ENCODE peak calls at places on chromosomes 1 and 21, in ten cellular contexts. P, L, U, D, N, B, Z, R, Y and X are unnamed samples.

GRCh38 chr1:19210772-19211549 is 895 bp upstream of the UBR4 start:
- DNase-seq in D (no peak), Y (no peak), L (no peak), N (no peak), Z (no peak), U (no peak), B (no peak), R (peak), P (no peak), X (no peak)

GRCh38 chr21:39187141-39187540 is 3.9 kb upstream of the PSMG1 start:
- DNase-seq in L (no peak), B (no peak), Y (no peak), P (no peak), Z (no peak), D (no peak), R (no peak), N (no peak), U (no peak), X (no peak)

GRCh38 chr1:43241352-43241953 is 28.3 kb upstream of the TMEM125 start:
- DNase-seq in B (no peak), R (no peak), P (no peak), Y (no peak), Z (no peak), N (no peak), U (no peak), L (no peak), D (no peak), X (no peak)

GRCh38 chr21:15543473-15543872 is 186.3 kb upstream of the USP25 start:
- DNase-seq in Z (no peak), R (no peak), Y (no peak), D (no peak), B (no peak), N (no peak), L (no peak), U (no peak), P (no peak), X (no peak)

GRCh38 chr21:29867796-29868195 is 72.0 kb downstream of the GRIK1 start:
- DNase-seq in D (no peak), N (no peak), Z (no peak), Y (no peak), B (no peak), L (no peak), P (no peak), R (no peak), U (no peak), X (no peak)

GRCh38 chr1:225762002-225762441 is 15.6 kb upstream of the SRP9 start:
- DNase-seq in D (no peak), P (no peak), Z (no peak), N (no peak), B (no peak), U (no peak), R (peak), Y (no peak), L (no peak), X (no peak)

GRCh38 chr1:56376188-56376984 is 203.0 kb downstream of the PLPP3 start:
- DNase-seq in Z (no peak), N (no peak), D (no peak), B (no peak), P (no peak), Y (no peak), U (no peak), L (no peak), R (peak), X (no peak)

GRCh38 chr1:147247656-147248238 is 5.3 kb downstream of the CHD1L start:
- DNase-seq in P (no peak), N (no peak), L (no peak), B (no peak), R (no peak), Y (no peak), Z (no peak), D (no peak), U (no peak), X (no peak)

GRCh38 chr1:236761397-236762132 is 33.5 kb upstream of the MTR start:
- DNase-seq in Z (no peak), P (no peak), R (no peak), N (no peak), D (no peak), Y (no peak), B (no peak), L (no peak), U (no peak), X (no peak)

GRCh38 chr1:33042836-33043235 is 6.2 kb upstream of the AK2 start:
- DNase-seq in D (no peak), U (no peak), B (no peak), N (no peak), L (no peak), Z (no peak), Y (no peak), R (no peak), P (no peak), X (no peak)

GRCh38 chr1:118947790-118948189 is 40.4 kb downstream of the TBX15 start:
- DNase-seq in L (no peak), B (no peak), P (no peak), U (no peak), R (no peak), N (peak), Z (no peak), D (no peak), Y (no peak), X (no peak)

GRCh38 chr1:108077991-108078390 is 113.0 kb upstream of the VAV3 start:
- DNase-seq in B (no peak), Y (no peak), Z (no peak), D (no peak), U (no peak), L (no peak), P (no peak), N (no peak), R (no peak), X (no peak)

GRCh38 chr1:182633657-182634281 is 29.6 kb upstream of the RGS16 start:
- DNase-seq in P (no peak), Z (no peak), D (no peak), L (no peak), B (no peak), U (no peak), Y (no peak), R (peak), N (peak), X (no peak)

GRCh38 chr1:12305377-12305776 is 75.5 kb downstream of the VPS13D start:
- DNase-seq in Y (no peak), B (no peak), D (no peak), R (no peak), P (no peak), L (no peak), N (no peak), U (no peak), Z (no peak), X (no peak)

GRCh38 chr1:112011231-112011630 is 21.8 kb upstream of the KCND3 start:
- DNase-seq in R (no peak), Z (no peak), U (no peak), L (no peak), P (peak), B (no peak), D (no peak), N (no peak), Y (no peak), X (no peak)

GRCh38 chr1:234874291-234875288 is 254.0 kb downstream of the TOMM20 start:
- DNase-seq in P (no peak), B (no peak), D (no peak), Z (no peak), N (no peak), U (no peak), R (no peak), Y (no peak), L (no peak), X (no peak)

GRCh38 chr1:114345930-114346479 is 165.0 kb downstream of the TRIM33 start:
- DNase-seq in Z (no peak), P (no peak), R (no peak), U (peak), Y (no peak), N (no peak), L (peak), D (peak), B (peak), X (no peak)

GRCh38 chr1:97640677-97641076 is 280.2 kb downstream of the DPYD start:
- DNase-seq in R (no peak), L (no peak), N (no peak), Y (no peak), Z (no peak), P (no peak), U (no peak), D (no peak), B (no peak), X (no peak)

GRCh38 chr1:23576338-23577055 is 17.2 kb upstream of the ID3 start:
- DNase-seq in Y (no peak), B (no peak), Z (no peak), N (no peak), D (no peak), P (no peak), L (no peak), R (no peak), U (no peak), X (no peak)